ENCODE peak calls at places on chromosome 5, in seven cellular contexts. R is NCI-H345; F is stimulated activated CD8-positive, alpha-beta memory T cell treated with anti-CD3 and anti-CD28 coated beads, Interleukin-15, amount 100 ng/mL, for 4 hours; V is glutamatergic neuron; S is GM19239; D is T-helper 9 cell; Y is stimulated activated CD4-positive, alpha-beta T cell treated with anti-CD3 and anti-CD28 coated beads, TNF-alpha, amount 100 ng/mL, for 1 hour. W is an unnamed sample.

GRCh38 chr5:59673438-59674058 is 220.0 kb downstream of the PDE4D start:
- DNase-seq in F (no peak), V (no peak), S (no peak), D (no peak), Y (no peak), R (peak), W (no peak)

GRCh38 chr5:59698207-59698606 is 195.3 kb downstream of the PDE4D start:
- DNase-seq in S (no peak), V (no peak), F (no peak), R (no peak), D (no peak), Y (no peak), W (no peak)

GRCh38 chr5:15682566-15682965 is 182.6 kb downstream of the FBXL7 start:
- DNase-seq in R (no peak), S (no peak), Y (no peak), F (no peak), D (no peak), V (no peak), W (no peak)

GRCh38 chr5:80860934-80861613 is 99.1 kb upstream of the RASGRF2 start:
- DNase-seq in R (no peak), D (no peak), Y (no peak), V (no peak), F (no peak), S (no peak), W (no peak)

GRCh38 chr5:170749911-170750431 is 33.6 kb upstream of the GABRP start:
- DNase-seq in Y (no peak), V (no peak), D (no peak), F (no peak), R (no peak), S (no peak), W (no peak)

GRCh38 chr5:63564789-63565188 is 397.5 kb downstream of the HTR1A start:
- DNase-seq in F (no peak), D (no peak), Y (no peak), V (no peak), S (no peak), R (no peak), W (no peak)

GRCh38 chr5:73793911-73794310 is 167.9 kb downstream of the ARHGEF28 start:
- DNase-seq in F (no peak), R (no peak), D (no peak), Y (no peak), S (no peak), V (no peak), W (no peak)

GRCh38 chr5:33023649-33024048 is 312.5 kb downstream of the NPR3 start:
- DNase-seq in S (no peak), F (no peak), Y (no peak), R (no peak), V (no peak), D (no peak), W (no peak)

GRCh38 chr5:6378128-6379023 is at the start of gene MED10:
- DNase-seq in F (peak), V (peak), S (peak), D (peak), R (peak), Y (peak), W (peak)

GRCh38 chr5:172792693-172793570 is 21.9 kb upstream of the DUSP1 start:
- DNase-seq in Y (no peak), V (no peak), D (no peak), R (no peak), F (no peak), S (no peak), W (no peak)

GRCh38 chr5:157164521-157164920 is 1.5 kb downstream of the GARIN3 start:
- DNase-seq in F (no peak), D (no peak), R (no peak), Y (no peak), V (no peak), S (no peak), W (no peak)

GRCh38 chr5:112626715-112627114 is 111.0 kb upstream of the APC start:
- DNase-seq in D (no peak), R (no peak), F (no peak), V (no peak), Y (no peak), S (no peak), W (no peak)

GRCh38 chr5:57432876-57433275 is 49.7 kb downstream of the ACTBL2 start:
- DNase-seq in S (no peak), Y (no peak), V (no peak), R (no peak), F (no peak), D (no peak), W (no peak)

GRCh38 chr5:1294839-1295649 is at the start of gene TERT:
- DNase-seq in V (peak), Y (peak), S (no peak), F (peak), D (peak), R (peak), W (no peak)

GRCh38 chr5:107254902-107255234 is 415.9 kb downstream of the EFNA5 start:
- DNase-seq in R (no peak), V (no peak), Y (no peak), D (no peak), S (no peak), F (no peak), W (no peak)

GRCh38 chr5:59709833-59710232 is 183.7 kb downstream of the PDE4D start:
- DNase-seq in D (no peak), V (no peak), R (no peak), F (no peak), Y (no peak), S (no peak), W (no peak)

W was measured in pancreas.